ENCODE peak calls at places on chromosome 21, in five cellular contexts. Z, H, I, R and Q are unnamed samples.

GRCh38 chr21:45494135-45494850 is 47.9 kb downstream of the SLC19A1 start:
- DNase-seq in H (no peak), Z (no peak), R (no peak), I (no peak), Q (no peak)

GRCh38 chr21:35171385-35171784 is 122.3 kb upstream of the RUNX1 start:
- DNase-seq in H (no peak), I (no peak), R (no peak), Z (no peak), Q (no peak)

GRCh38 chr21:22657786-22658185 is 1659.6 kb downstream of the NCAM2 start:
- DNase-seq in R (no peak), I (no peak), Z (no peak), H (no peak), Q (no peak)

GRCh38 chr21:39022901-39023693 is 160.2 kb downstream of the PSMG1 start:
- DNase-seq in Z (peak), H (peak), I (no peak), R (no peak), Q (no peak)

GRCh38 chr21:31895069-31895851 is 22.4 kb downstream of the HUNK start:
- DNase-seq in R (no peak), I (no peak), Z (peak), H (no peak), Q (no peak)

GRCh38 chr21:46294647-46295176 is 8.6 kb downstream of the YBEY start:
- DNase-seq in R (no peak), I (no peak), Z (no peak), H (peak), Q (no peak)

GRCh38 chr21:32122082-32122481 is 156.8 kb downstream of the MIS18A start:
- DNase-seq in Z (no peak), H (no peak), I (no peak), R (no peak), Q (no peak)

GRCh38 chr21:38804617-38805281 is 980 bp upstream of the ETS2 start:
- DNase-seq in H (peak), I (no peak), R (no peak), Z (no peak), Q (peak)

GRCh38 chr21:45741691-45742090 is 98.2 kb downstream of the PCBP3 start:
- DNase-seq in R (no peak), I (no peak), H (no peak), Z (no peak), Q (no peak)

GRCh38 chr21:39327727-39328126 is 14.3 kb upstream of the BRWD1 start:
- DNase-seq in I (no peak), Z (no peak), H (no peak), R (no peak), Q (no peak)

GRCh38 chr21:38136201-38136600 is 120.6 kb upstream of the KCNJ15 start:
- DNase-seq in R (no peak), Z (no peak), I (no peak), H (no peak), Q (no peak)

GRCh38 chr21:13854638-13855037 is 245.1 kb downstream of the POTED start:
- DNase-seq in R (no peak), Z (no peak), H (peak), I (no peak), Q (no peak)

GRCh38 chr21:45998871-45999580 is 17.5 kb downstream of the COL6A1 start:
- DNase-seq in Z (no peak), H (no peak), R (no peak), I (no peak), Q (peak)

GRCh38 chr21:40714516-40714915 is 132.4 kb downstream of the DSCAM start:
- DNase-seq in R (no peak), H (no peak), Z (no peak), I (no peak), Q (no peak)

GRCh38 chr21:37193006-37193405 is 74.1 kb downstream of the VPS26C start:
- DNase-seq in R (no peak), Z (no peak), I (peak), H (no peak), Q (peak)

GRCh38 chr21:22758478-22758877 is 1760.3 kb downstream of the NCAM2 start:
- DNase-seq in Z (no peak), H (no peak), R (no peak), I (no peak), Q (no peak)

GRCh38 chr21:32132409-32132808 is 146.4 kb downstream of the MIS18A start:
- DNase-seq in H (no peak), R (no peak), I (no peak), Z (no peak), Q (no peak)

GRCh38 chr21:31696424-31696823 is 35.5 kb downstream of the SCAF4 start:
- DNase-seq in H (no peak), R (no peak), I (no peak), Z (no peak), Q (no peak)

GRCh38 chr21:18220498-18220897 is 24.1 kb upstream of the CHODL start:
- DNase-seq in I (no peak), H (no peak), R (no peak), Z (no peak), Q (no peak)

GRCh38 chr21:46078322-46078981 is 19.5 kb upstream of the COL6A2 start:
- DNase-seq in Z (no peak), R (no peak), H (no peak), I (no peak), Q (no peak)

GRCh38 chr21:37683396-37684114 is 232.7 kb downstream of the KCNJ6 start:
- DNase-seq in R (no peak), I (no peak), Z (no peak), H (no peak), Q (no peak)

GRCh38 chr21:45532826-45533730 is 9.2 kb downstream of the SLC19A1 start:
- DNase-seq in H (no peak), R (no peak), I (no peak), Z (no peak), Q (peak)

GRCh38 chr21:46393941-46394818 is 64.5 kb upstream of the DIP2A start:
- DNase-seq in R (no peak), I (no peak), H (no peak), Z (peak), Q (no peak)

GRCh38 chr21:14482165-14482564 is 64.0 kb downstream of the SAMSN1 start:
- DNase-seq in H (no peak), Z (no peak), R (no peak), I (no peak), Q (no peak)

GRCh38 chr21:35100351-35100771 is 51.3 kb upstream of the RUNX1 start:
- DNase-seq in H (no peak), Z (no peak), R (no peak), I (no peak), Q (no peak)

DNA sequence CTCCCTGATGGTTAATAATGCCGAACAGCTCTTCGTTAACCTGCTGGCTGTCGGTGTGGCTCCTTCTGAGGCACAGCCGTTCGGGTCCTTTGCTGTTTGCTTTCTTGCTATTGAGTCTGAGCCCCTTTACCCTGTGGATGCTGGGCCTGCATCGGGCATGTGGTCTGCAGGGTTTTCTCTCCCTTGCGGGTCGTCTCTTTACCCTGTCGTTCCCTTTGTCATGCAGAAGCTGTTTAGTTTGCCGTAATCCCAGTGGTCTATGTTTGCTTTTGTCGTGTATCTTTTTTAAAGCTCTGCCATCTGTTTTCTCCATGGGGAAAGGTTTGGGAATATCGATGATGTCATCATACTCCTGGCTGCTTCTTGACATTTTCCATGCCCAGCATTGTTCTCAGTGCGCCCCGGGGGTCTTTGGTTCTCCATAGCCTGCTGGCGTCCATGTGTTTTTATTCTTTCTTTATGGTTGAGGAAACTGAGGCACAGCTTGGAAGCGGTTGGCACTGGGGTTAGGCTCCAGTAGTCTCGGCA is 68.2 kb downstream of the AGPAT3 start:
- DNase-seq in R (no peak), H (no peak), I (no peak), Z (no peak), Q (no peak)
- TF ChIP-seq CTCF in R (no peak), H (no peak), I (no peak), Z (no peak), Q (no peak)

GRCh38 chr21:16241500-16241963 is 511.8 kb downstream of the USP25 start:
- DNase-seq in Z (no peak), I (peak), R (no peak), H (no peak), Q (peak)
- TF ChIP-seq USF2 in Z (no peak), I (no peak), R (no peak), H (no peak), Q (no peak)

GRCh38 chr21:42489006-42489563 is 6.9 kb downstream of the RSPH1 start:
- DNase-seq in I (no peak), R (no peak), H (no peak), Z (no peak), Q (no peak)

GRCh38 chr21:42486120-42486519 is 9.9 kb downstream of the RSPH1 start:
- DNase-seq in R (no peak), Z (no peak), H (no peak), I (no peak), Q (no peak)

GRCh38 chr21:42489991-42490390 is 6.0 kb downstream of the RSPH1 start:
- DNase-seq in I (no peak), R (no peak), H (no peak), Z (no peak), Q (no peak)

GRCh38 chr21:42484966-42485365 is 11.1 kb downstream of the RSPH1 start:
- DNase-seq in H (no peak), I (no peak), R (no peak), Z (no peak), Q (no peak)

GRCh38 chr21:42486551-42486950 is 9.5 kb downstream of the RSPH1 start:
- DNase-seq in Z (no peak), R (no peak), I (no peak), H (no peak), Q (no peak)
- TF ChIP-seq CREB1 in Z (no peak), R (no peak), I (no peak), H (no peak), Q (no peak)

DNA sequence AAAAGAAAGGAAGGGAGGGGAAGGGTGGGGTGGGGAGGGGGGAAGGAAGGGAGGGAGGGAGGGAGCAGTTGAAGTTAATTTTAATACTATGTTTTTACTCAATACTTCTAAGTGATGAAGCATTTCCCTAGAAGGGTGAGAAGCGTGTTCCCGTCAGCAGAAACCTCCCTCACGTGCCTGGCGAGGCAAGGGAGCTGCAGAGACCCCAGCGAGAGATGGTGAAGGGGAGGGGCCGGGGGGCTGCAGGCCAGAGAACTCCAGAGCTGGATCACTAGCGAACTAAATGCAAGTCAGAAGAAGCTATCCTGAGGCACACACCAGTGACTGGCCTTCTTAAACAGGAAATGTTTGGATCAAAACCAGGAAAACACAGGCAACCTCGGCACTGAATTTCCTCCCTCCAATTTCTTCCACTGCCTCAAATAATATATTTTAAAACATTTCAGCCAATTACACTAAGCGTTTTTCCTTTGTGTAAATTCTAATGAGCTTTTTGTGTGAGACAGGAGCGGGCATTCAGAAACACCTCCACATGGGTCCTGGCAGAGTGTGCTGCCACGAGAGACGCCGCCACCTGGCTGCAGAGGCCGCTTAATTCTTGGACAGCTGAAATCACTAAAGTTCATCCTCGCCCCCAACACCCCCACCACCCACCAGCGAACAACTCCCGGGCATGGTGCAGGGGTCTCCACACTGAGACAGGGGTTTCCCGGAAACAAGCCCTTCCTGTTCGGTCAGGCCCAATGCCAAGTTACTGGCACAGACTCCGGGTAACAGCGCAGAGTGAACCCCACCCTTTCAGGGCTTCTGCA is 17.8 kb downstream of the WDR4 start:
- DNase-seq in R (no peak), H (no peak), I (no peak), Z (no peak), Q (no peak)
- TF ChIP-seq CTCF in R (no peak), H (no peak), I (no peak), Z (no peak), Q (no peak)

GRCh38 chr21:26140185-26140584 is 30.4 kb downstream of the APP start:
- DNase-seq in Z (peak), H (peak), I (no peak), R (no peak), Q (no peak)
- TF ChIP-seq USF2 in Z (no peak), H (no peak), I (no peak), R (no peak), Q (no peak)

GRCh38 chr21:44351535-44352252 is 1.7 kb upstream of the TRPM2 start:
- DNase-seq in R (no peak), Z (no peak), H (no peak), I (no peak), Q (no peak)
- TF ChIP-seq CREB1 in R (no peak), Z (no peak), H (no peak), I (no peak), Q (no peak)

DNA sequence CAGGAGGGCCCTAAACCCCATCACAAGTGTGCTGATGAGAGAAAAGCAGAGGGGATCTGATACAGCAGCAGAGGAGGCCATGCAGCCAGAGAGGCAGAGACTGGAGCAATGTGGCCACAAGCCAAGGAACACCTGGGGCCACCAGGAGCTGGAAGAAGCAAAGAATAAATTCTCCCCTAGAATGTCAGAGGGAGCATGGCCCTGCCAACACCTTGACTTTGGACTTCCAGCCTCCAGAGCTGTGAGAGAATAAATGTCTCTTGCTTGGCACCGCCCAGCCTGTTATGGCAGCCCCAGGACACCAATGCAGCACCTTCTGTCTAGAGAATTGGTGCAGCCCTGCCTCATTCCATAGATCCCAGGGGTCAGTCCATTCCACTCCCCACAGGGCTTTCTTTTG is 25.3 kb downstream of the UBASH3A start:
- DNase-seq in H (no peak), R (no peak), Z (no peak), I (no peak), Q (no peak)
- TF ChIP-seq CTCF in H (no peak), R (no peak), Z (no peak), I (no peak), Q (no peak)